ENCODE peak calls at places on chromosomes 12 and 14, in ten cellular contexts. Q is endodermal cell; I is cardiac muscle cell; T is GM06990; C is mesendoderm; W is CD8-positive, alpha-beta T cell; O is tibial nerve; L is HCT116; E is psoas muscle; S is fibroblast of lung. H is an unnamed sample.
A peak's percentile ranks its signal among the peaks of the same experiment; 100 is the strongest.

GRCh38 chr12:42904683-42905418 is 315.3 kb upstream of the PRICKLE1 start:
- DNase-seq in Q (no peak), I (peak; percentile 25), T (no peak), C (no peak), W (no peak), O (no peak), L (no peak), E (no peak), S (no peak), H (no peak)

GRCh38 chr12:52539024-52539820 is 13.7 kb downstream of the KRT71 start:
- DNase-seq in Q (no peak), I (no peak), T (no peak), C (no peak), W (no peak), O (no peak), L (no peak), E (no peak), S (peak; percentile 52), H (peak; percentile 66)

GRCh38 chr12:130752692-130753230 is 36.7 kb upstream of the RIMBP2 start:
- DNase-seq in Q (peak; percentile 84), I (peak; percentile 36), T (no peak), C (peak; percentile 83), W (no peak), O (no peak), L (no peak), E (no peak), S (no peak), H (no peak)

GRCh38 chr12:120421701-120422100 is 16.2 kb upstream of the COX6A1 start:
- DNase-seq in Q (no peak), I (no peak), T (no peak), C (peak; percentile 82), W (no peak), O (no peak), L (no peak), E (no peak), S (no peak), H (no peak)

GRCh38 chr12:121799175-121799841 is 4.5 kb upstream of the SETD1B start:
- DNase-seq in Q (peak; percentile 90), I (peak; percentile 84), T (no peak), C (peak; percentile 93), W (peak; percentile 69), O (peak; percentile 63), L (peak; percentile 75), E (peak; percentile 87), S (peak; percentile 92), H (peak; percentile 69)

GRCh38 chr12:130438711-130439110 is 101.0 kb downstream of the PIWIL1 start:
- DNase-seq in Q (no peak), I (no peak), T (no peak), C (no peak), W (no peak), O (no peak), L (no peak), E (no peak), S (no peak), H (no peak)

GRCh38 chr14:99758915-99759545 is 34.2 kb upstream of the EML1 start:
- DNase-seq in Q (no peak), I (peak; percentile 79), T (no peak), C (no peak), W (no peak), O (no peak), L (no peak), E (no peak), S (no peak), H (no peak)

GRCh38 chr12:100733817-100734593 is 60.6 kb upstream of the ANO4 start:
- DNase-seq in Q (no peak), I (peak; percentile 59), T (no peak), C (peak; percentile 51), W (no peak), O (no peak), L (peak; percentile 21), E (no peak), S (peak; percentile 23), H (no peak)

GRCh38 chr12:113227169-113227568 is 5.9 kb downstream of the TPCN1 start:
- DNase-seq in Q (no peak), I (no peak), T (no peak), C (no peak), W (no peak), O (no peak), L (no peak), E (peak; percentile 56), S (no peak), H (no peak)

GRCh38 chr14:86712176-86712575 is 1182.2 kb downstream of the FLRT2 start:
- DNase-seq in Q (no peak), I (no peak), T (no peak), C (no peak), W (no peak), O (no peak), L (no peak), E (no peak), S (no peak), H (no peak)

GRCh38 chr14:53929871-53930685 is 26.5 kb downstream of the BMP4 start:
- DNase-seq in Q (peak; percentile 93), I (peak; percentile 42), T (no peak), C (peak; percentile 85), W (no peak), O (no peak), L (peak; percentile 37), E (no peak), S (no peak), H (no peak)

GRCh38 chr12:58415716-58416115 is 474.3 kb downstream of the ATP23 start:
- DNase-seq in Q (no peak), I (no peak), T (no peak), C (no peak), W (no peak), O (no peak), L (no peak), E (no peak), S (no peak), H (no peak)

GRCh38 chr12:64400041-64400440 is 4.2 kb upstream of the XPOT start:
- DNase-seq in Q (no peak), I (no peak), T (no peak), C (peak; percentile 30), W (no peak), O (no peak), L (no peak), E (no peak), S (peak; percentile 78), H (no peak)

GRCh38 chr12:104582739-104583138 is 126.0 kb downstream of the CHST11 start:
- DNase-seq in Q (no peak), I (no peak), T (no peak), C (no peak), W (no peak), O (no peak), L (no peak), E (no peak), S (no peak), H (no peak)

GRCh38 chr14:45095143-45095542 is 11.2 kb downstream of the PRPF39 start:
- DNase-seq in Q (no peak), I (no peak), T (no peak), C (no peak), W (no peak), O (no peak), L (no peak), E (no peak), S (no peak), H (no peak)
- H3K36me3 ChIP-seq in Q (peaks cover 51% of the 10 kb centered on the region), I (peaks cover 22% of the 10 kb centered on the region), T (peaks cover 3% of the 10 kb centered on the region), C (peaks cover 5% of the 10 kb centered on the region), W (peaks cover 21% of the 10 kb centered on the region), O (peaks cover 9% of the 10 kb centered on the region), L (peaks cover 26% of the 10 kb centered on the region), E (no peaks in the 10 kb centered on the region), S (peaks cover 3% of the 10 kb centered on the region), H (peaks cover 46% of the 10 kb centered on the region)

GRCh38 chr14:91335191-91336092 is 82.2 kb downstream of the CCDC88C start:
- DNase-seq in Q (no peak), I (no peak), T (no peak), C (no peak), W (no peak), O (no peak), L (no peak), E (no peak), S (no peak), H (no peak)
- H3K36me3 ChIP-seq in Q (peaks cover 28% of the 10 kb centered on the region), I (no peaks in the 10 kb centered on the region), T (peaks cover 55% of the 10 kb centered on the region), C (peaks cover 4% of the 10 kb centered on the region), W (peaks cover 75% of the 10 kb centered on the region), O (no peaks in the 10 kb centered on the region), L (no peaks in the 10 kb centered on the region), E (no peaks in the 10 kb centered on the region), S (no peaks in the 10 kb centered on the region), H (no peaks in the 10 kb centered on the region)

GRCh38 chr14:73403181-73403752 is 55.1 kb downstream of the NUMB start:
- DNase-seq in Q (no peak), I (no peak), T (no peak), C (no peak), W (no peak), O (no peak), L (no peak), E (no peak), S (peak; percentile 20), H (no peak)
- H3K36me3 ChIP-seq in Q (peaks cover 30% of the 10 kb centered on the region), I (no peaks in the 10 kb centered on the region), T (no peaks in the 10 kb centered on the region), C (peaks cover 1% of the 10 kb centered on the region), W (no peaks in the 10 kb centered on the region), O (no peaks in the 10 kb centered on the region), L (no peaks in the 10 kb centered on the region), E (peaks cover 3% of the 10 kb centered on the region), S (peaks cover 2% of the 10 kb centered on the region), H (peaks cover 4% of the 10 kb centered on the region)

GRCh38 chr12:131753757-131754156 is 42.9 kb downstream of the SFSWAP start:
- DNase-seq in Q (peak; percentile 44), I (no peak), T (no peak), C (no peak), W (no peak), O (no peak), L (no peak), E (no peak), S (no peak), H (no peak)

GRCh38 chr12:131754184-131754583 is 43.3 kb downstream of the SFSWAP start:
- DNase-seq in Q (peak; percentile 36), I (no peak), T (no peak), C (no peak), W (no peak), O (no peak), L (no peak), E (no peak), S (no peak), H (no peak)

GRCh38 chr12:131757111-131757510 is 46.2 kb downstream of the SFSWAP start:
- DNase-seq in Q (peak; percentile 22), I (no peak), T (no peak), C (no peak), W (no peak), O (no peak), L (no peak), E (no peak), S (no peak), H (no peak)

GRCh38 chr12:131756441-131756840 is 45.6 kb downstream of the SFSWAP start:
- DNase-seq in Q (peak; percentile 35), I (no peak), T (no peak), C (no peak), W (no peak), O (no peak), L (no peak), E (no peak), S (no peak), H (no peak)

GRCh38 chr12:131755305-131756113 is 44.6 kb downstream of the SFSWAP start:
- DNase-seq in Q (peak; percentile 78), I (peak; percentile 13), T (no peak), C (peak; percentile 83), W (peak; percentile 22), O (no peak), L (peak; percentile 47), E (no peak), S (no peak), H (no peak)
- H3K36me3 ChIP-seq in Q (peaks cover 95% of the 10 kb centered on the region), I (peaks cover 45% of the 10 kb centered on the region), T (peaks cover 43% of the 10 kb centered on the region), C (peaks cover 26% of the 10 kb centered on the region), W (peaks cover 56% of the 10 kb centered on the region), O (peaks cover 27% of the 10 kb centered on the region), L (peaks cover 48% of the 10 kb centered on the region), E (peaks cover 2% of the 10 kb centered on the region), S (peaks cover 22% of the 10 kb centered on the region), H (peaks cover 94% of the 10 kb centered on the region)

GRCh38 chr14:103113774-103114173 is 9.5 kb upstream of the TNFAIP2 start:
- DNase-seq in Q (peak; percentile 45), I (no peak), T (no peak), C (no peak), W (no peak), O (no peak), L (no peak), E (no peak), S (no peak), H (no peak)
- H3K36me3 ChIP-seq in Q (no peaks in the 10 kb centered on the region), I (no peaks in the 10 kb centered on the region), T (no peaks in the 10 kb centered on the region), C (no peaks in the 10 kb centered on the region), W (no peaks in the 10 kb centered on the region), O (no peaks in the 10 kb centered on the region), L (no peaks in the 10 kb centered on the region), E (no peaks in the 10 kb centered on the region), S (no peaks in the 10 kb centered on the region), H (no peaks in the 10 kb centered on the region)

H was measured in MG63.